ENCODE peak calls at places on chromosome 4, in five cellular contexts. N is SK-N-SH, Y is K562, E is HepG2, L is GM12878. S is an unnamed sample.

GRCh38 chr4:6844986-6845385 is 62.5 kb downstream of the KIAA0232 start:
- DNase-seq in E (no peak), N (peak; percentile 32), Y (peak; percentile 77), L (no peak), S (no peak)

GRCh38 chr4:26288308-26288982 is 32.4 kb upstream of the RBPJ start:
- DNase-seq in E (no peak), N (no peak), L (peak; percentile 73), Y (no peak), S (no peak)

GRCh38 chr4:133592591-133592990 is 443.5 kb downstream of the PCDH10 start:
- DNase-seq in E (no peak), Y (no peak), N (no peak), L (no peak), S (no peak)

GRCh38 chr4:721261-722171 is 15.9 kb downstream of the PCGF3 start:
- DNase-seq in N (no peak), L (no peak), E (no peak), Y (no peak), S (no peak)

GRCh38 chr4:10108818-10109783 is 7.5 kb downstream of the WDR1 start:
- DNase-seq in Y (no peak), E (no peak), N (no peak), L (no peak), S (no peak)

GRCh38 chr4:98572697-98573096 is 85.7 kb downstream of the TSPAN5 start:
- DNase-seq in E (no peak), Y (no peak), N (no peak), L (no peak), S (no peak)

GRCh38 chr4:158891256-158891655 is 122.4 kb downstream of the FNIP2 start:
- DNase-seq in L (no peak), Y (no peak), E (peak; percentile 21), N (no peak), S (no peak)

GRCh38 chr4:152454398-152455011 is 81.4 kb downstream of the FBXW7 start:
- DNase-seq in E (peak; percentile 21), L (no peak), N (peak; percentile 51), Y (peak; percentile 17), S (no peak)

GRCh38 chr4:102169345-102169744 is 175.9 kb downstream of the SLC39A8 start:
- DNase-seq in N (peak; percentile 55), Y (no peak), E (no peak), L (no peak), S (no peak)

GRCh38 chr4:70746179-70746839 is 24.5 kb downstream of the RUFY3 start:
- DNase-seq in N (no peak), E (no peak), Y (no peak), L (no peak), S (no peak)

GRCh38 chr4:182449186-182449880 is 206.1 kb downstream of the TENM3 start:
- DNase-seq in E (no peak), N (no peak), Y (peak; percentile 5), L (no peak), S (no peak)

GRCh38 chr4:104592894-104593470 is 98.3 kb upstream of the CXXC4 start:
- DNase-seq in E (no peak), N (no peak), Y (no peak), L (no peak), S (no peak)

GRCh38 chr4:25144870-25145481 is 15.3 kb downstream of the SEPSECS start:
- DNase-seq in E (no peak), Y (peak; percentile 26), N (peak; percentile 43), L (no peak), S (peak; percentile 24)

GRCh38 chr4:31741321-31741720 is 1021.2 kb downstream of the PCDH7 start:
- DNase-seq in L (no peak), N (no peak), E (no peak), Y (no peak), S (no peak)

GRCh38 chr4:71872767-71873422 is 89.0 kb upstream of the GC start:
- DNase-seq in Y (no peak), E (no peak), L (no peak), N (no peak), S (no peak)

GRCh38 chr4:149986916-149987315 is 91.3 kb upstream of the DCLK2 start:
- DNase-seq in Y (no peak), N (no peak), L (no peak), E (no peak), S (no peak)

GRCh38 chr4:69823481-69824186 is 36.3 kb downstream of the SULT1E1 start:
- DNase-seq in Y (no peak), E (peak; percentile 98), L (no peak), N (peak; percentile 5), S (peak; percentile 18)

GRCh38 chr4:93829531-93830089 is 1.1 kb downstream of the ATOH1 start:
- DNase-seq in N (peak; percentile 54), Y (no peak), L (no peak), E (no peak), S (no peak)

GRCh38 chr4:155539746-155540145 is 126.9 kb upstream of the GUCY1A1 start:
- DNase-seq in E (no peak), N (no peak), Y (no peak), L (no peak), S (no peak)

GRCh38 chr4:150973626-150974250 is 41.3 kb downstream of the LRBA start:
- DNase-seq in N (no peak), L (no peak), Y (no peak), E (peak; percentile 88), S (no peak)

GRCh38 chr4:53307819-53308773 is 57.8 kb downstream of the SCFD2 start:
- DNase-seq in E (no peak), N (no peak), Y (no peak), L (no peak), S (no peak)

GRCh38 chr4:110442309-110442708 is 33.6 kb upstream of the ENPEP start:
- DNase-seq in Y (no peak), E (no peak), L (no peak), N (no peak), S (no peak)

GRCh38 chr4:17367201-17367600 is 144.7 kb downstream of the QDPR start:
- DNase-seq in L (no peak), Y (no peak), N (no peak), E (no peak), S (no peak)

GRCh38 chr4:128322986-128323385 is 35.4 kb upstream of the PGRMC2 start:
- DNase-seq in Y (no peak), L (no peak), N (no peak), E (peak; percentile 53), S (no peak)

GRCh38 chr4:96293806-96294205 is 453.9 kb downstream of the PDHA2 start:
- DNase-seq in E (no peak), Y (no peak), N (no peak), L (no peak), S (no peak)

GRCh38 chr4:52250124-52250523 is 199.0 kb downstream of the SPATA18 start:
- DNase-seq in E (no peak), N (no peak), L (no peak), Y (no peak), S (no peak)

GRCh38 chr4:85905761-85906160 is 430.8 kb downstream of the ARHGAP24 start:
- DNase-seq in Y (no peak), L (no peak), E (no peak), N (no peak), S (no peak)

GRCh38 chr4:56127698-56128097 is 179.0 kb downstream of the CEP135 start:
- DNase-seq in Y (no peak), N (no peak), L (no peak), E (no peak), S (no peak)

GRCh38 chr4:3526456-3526855 is 5.8 kb downstream of the LRPAP1 start:
- DNase-seq in Y (no peak), N (no peak), L (no peak), E (no peak), S (no peak)

GRCh38 chr4:3525532-3526430 is 6.4 kb downstream of the LRPAP1 start:
- DNase-seq in L (no peak), Y (no peak), E (no peak), N (no peak), S (no peak)

GRCh38 chr4:3523628-3524221 is 8.5 kb downstream of the LRPAP1 start:
- DNase-seq in N (no peak), Y (no peak), L (no peak), E (no peak), S (no peak)

GRCh38 chr4:3524349-3524748 is 7.9 kb downstream of the LRPAP1 start:
- DNase-seq in E (no peak), N (no peak), Y (no peak), L (no peak), S (no peak)

GRCh38 chr4:3524920-3525319 is 7.3 kb downstream of the LRPAP1 start:
- DNase-seq in L (no peak), N (no peak), E (no peak), Y (no peak), S (no peak)
- H4K20me1 ChIP-seq in L (peaks cover 1% of the 10 kb centered on the region), N (peaks cover 34% of the 10 kb centered on the region), E (peaks cover 5% of the 10 kb centered on the region), Y (peaks cover 14% of the 10 kb centered on the region), S (no peaks in the 10 kb centered on the region)

GRCh38 chr4:130568746-130569145 is 1472.8 kb downstream of the C4orf33 start:
- DNase-seq in E (no peak), N (no peak), L (no peak), Y (no peak), S (no peak)

GRCh38 chr4:130559268-130559667 is 1463.3 kb downstream of the C4orf33 start:
- DNase-seq in N (no peak), E (no peak), Y (no peak), L (no peak), S (no peak)

GRCh38 chr4:130563891-130564418 is 1468.0 kb downstream of the C4orf33 start:
- DNase-seq in N (no peak), Y (no peak), E (no peak), L (no peak), S (no peak)

GRCh38 chr4:130563185-130563890 is 1467.4 kb downstream of the C4orf33 start:
- DNase-seq in N (peak; percentile 34), L (no peak), E (peak; percentile 8), Y (no peak), S (peak; percentile 66)
- TF ChIP-seq ZBTB33 in N (no peak), L (no peak), E (no peak), Y (no peak), S (no peak)

DNA sequence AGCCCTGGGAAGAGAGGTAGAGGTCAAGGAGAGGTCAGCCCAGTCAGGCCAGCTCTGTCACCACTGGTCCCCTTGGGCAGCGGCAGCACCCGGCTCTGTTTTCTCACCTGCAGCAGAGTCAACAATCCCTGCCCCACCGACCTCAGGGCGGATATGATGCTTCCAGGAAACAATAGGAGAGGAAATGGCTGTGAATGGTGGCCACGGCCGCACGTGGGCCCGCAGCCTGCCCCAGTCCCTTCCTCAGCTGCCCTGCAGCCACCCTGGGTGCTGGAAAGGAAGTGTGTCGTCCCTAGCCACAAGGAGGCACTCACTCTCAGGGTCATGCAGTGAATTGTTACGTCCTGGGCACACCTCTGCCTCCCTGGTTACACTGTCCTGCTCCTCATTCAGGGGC is 92.5 kb upstream of the ENPP6 start:
- DNase-seq in Y (peak; percentile 24), N (no peak), L (no peak), E (no peak), S (no peak)
- TF ChIP-seq CTCF in Y (peak; percentile 55), N (no peak), L (peak; percentile 49), E (peak; percentile 58), S (no peak)

GRCh38 chr4:111540661-111541060 is 604.6 kb upstream of the FAM241A start:
- DNase-seq in E (no peak), L (no peak), N (no peak), Y (no peak), S (no peak)

GRCh38 chr4:111530446-111530845 is 614.8 kb upstream of the FAM241A start:
- DNase-seq in E (no peak), N (no peak), Y (no peak), L (no peak), S (no peak)

GRCh38 chr4:111537861-111538260 is 607.4 kb upstream of the FAM241A start:
- DNase-seq in Y (no peak), L (no peak), N (no peak), E (no peak), S (no peak)

GRCh38 chr4:111537165-111537564 is 608.1 kb upstream of the FAM241A start:
- DNase-seq in N (no peak), Y (no peak), L (no peak), E (no peak), S (no peak)

GRCh38 chr4:111535792-111536191 is 609.5 kb upstream of the FAM241A start:
- DNase-seq in E (no peak), N (no peak), Y (no peak), L (no peak), S (no peak)
- H4K20me1 ChIP-seq in E (no peaks in the 10 kb centered on the region), N (no peaks in the 10 kb centered on the region), Y (no peaks in the 10 kb centered on the region), L (no peaks in the 10 kb centered on the region), S (no peaks in the 10 kb centered on the region)